ENCODE peak calls at places on chromosomes 11 and 22, in nine cellular contexts. Y is psoas muscle, T is adrenal gland, B is neural progenitor cell, G is prostate gland, K is left ventricle myocardium inferior, Z is lower lobe of right lung, O is PC-3, J is RWPE2. I is an unnamed sample.
A peak's percentile ranks its signal among the peaks of the same experiment; 100 is the strongest.

GRCh38 chr11:107562647-107563208 is 2.8 kb downstream of the ALKBH8 start:
- DNase-seq in Y (no peak), T (no peak), B (no peak), G (no peak), K (no peak), Z (no peak), O (peak; percentile 99), J (no peak), I (no peak)

GRCh38 chr11:125886997-125887372 is 483 bp upstream of the HYLS1 start:
- DNase-seq in Y (peak; percentile 72), T (peak; percentile 42), B (no peak), G (peak; percentile 24), K (peak; percentile 27), Z (peak; percentile 67), O (peak; percentile 63), J (no peak), I (peak; percentile 40)

GRCh38 chr11:111347723-111348115 is 31.4 kb downstream of the POU2AF1 start:
- DNase-seq in Y (no peak), T (no peak), B (no peak), G (no peak), K (no peak), Z (no peak), O (peak; percentile 15), J (no peak), I (no peak)

GRCh38 chr22:28922540-28923244 is 39.3 kb downstream of the ZNRF3 start:
- DNase-seq in Y (no peak), T (no peak), B (no peak), G (no peak), K (no peak), Z (no peak), O (no peak), J (no peak), I (no peak)

GRCh38 chr22:28905433-28905832 is 22.1 kb downstream of the ZNRF3 start:
- DNase-seq in Y (no peak), T (no peak), B (no peak), G (no peak), K (no peak), Z (no peak), O (no peak), J (no peak), I (no peak)

GRCh38 chr11:104402812-104403521 is 239.0 kb upstream of the PDGFD start:
- DNase-seq in Y (no peak), T (no peak), B (peak; percentile 59), G (no peak), K (no peak), Z (no peak), O (no peak), J (no peak), I (no peak)

GRCh38 chr11:45036010-45036409 is 85.3 kb upstream of the TP53I11 start:
- DNase-seq in Y (no peak), T (no peak), B (no peak), G (no peak), K (no peak), Z (no peak), O (no peak), J (no peak), I (no peak)

GRCh38 chr11:25981998-25982397 is 349.9 kb upstream of the ANO3 start:
- DNase-seq in Y (no peak), T (no peak), B (peak; percentile 65), G (no peak), K (no peak), Z (no peak), O (peak; percentile 68), J (no peak), I (no peak)

GRCh38 chr11:73229321-73230275 is 11.5 kb downstream of the P2RY2 start:
- DNase-seq in Y (peak; percentile 52), T (no peak), B (no peak), G (no peak), K (peak; percentile 52), Z (no peak), O (no peak), J (peak; percentile 33), I (peak; percentile 6)

GRCh38 chr11:12179019-12179418 is 68.6 kb downstream of the MICAL2 start:
- DNase-seq in Y (no peak), T (no peak), B (no peak), G (no peak), K (no peak), Z (peak; percentile 72), O (no peak), J (no peak), I (peak; percentile 57)

GRCh38 chr11:12180257-12181205 is 70.1 kb downstream of the MICAL2 start:
- DNase-seq in Y (no peak), T (no peak), B (no peak), G (no peak), K (no peak), Z (no peak), O (no peak), J (no peak), I (no peak)

GRCh38 chr11:12182650-12183511 is 72.5 kb downstream of the MICAL2 start:
- DNase-seq in Y (peak; percentile 52), T (no peak), B (no peak), G (no peak), K (peak; percentile 61), Z (no peak), O (peak; percentile 94), J (peak; percentile 94), I (peak; percentile 91)

GRCh38 chr11:12177739-12178338 is 67.4 kb downstream of the MICAL2 start:
- DNase-seq in Y (no peak), T (no peak), B (no peak), G (no peak), K (no peak), Z (no peak), O (no peak), J (no peak), I (no peak)

DNA sequence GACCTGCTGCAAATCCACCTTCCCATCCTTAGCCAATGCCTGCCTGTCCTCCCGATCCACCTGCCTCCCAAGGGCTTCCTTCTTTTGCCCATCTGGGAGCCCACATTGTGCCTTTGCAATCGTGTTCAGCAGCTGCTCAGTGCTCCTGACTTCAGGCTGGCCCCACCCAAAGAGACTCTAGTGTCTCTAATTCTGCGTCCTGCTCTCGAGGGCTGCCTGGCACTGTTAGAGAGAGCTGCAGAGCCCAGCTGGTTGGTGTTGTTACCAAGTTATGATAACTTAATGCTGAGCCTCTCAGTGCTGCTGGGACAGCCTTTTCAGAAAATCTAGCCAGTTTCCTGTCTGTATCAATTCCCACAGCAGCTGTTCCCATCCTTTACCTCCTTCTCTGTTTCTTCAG is 69.1 kb downstream of the MICAL2 start:
- DNase-seq in Y (no peak), T (no peak), B (no peak), G (no peak), K (no peak), Z (peak; percentile 55), O (no peak), J (no peak), I (peak; percentile 54)
- H3K4me1 ChIP-seq in Y (peaks cover 9% of the 10 kb centered on the region), T (no peaks in the 10 kb centered on the region), B (peaks cover 5% of the 10 kb centered on the region), G (no peaks in the 10 kb centered on the region), K (peaks cover 72% of the 10 kb centered on the region), Z (peaks cover 51% of the 10 kb centered on the region), O (peaks cover 75% of the 10 kb centered on the region), J (peaks cover 84% of the 10 kb centered on the region), I (peaks cover 40% of the 10 kb centered on the region)

GRCh38 chr22:30490399-30490798 is 15.1 kb downstream of the SEC14L4 start:
- DNase-seq in Y (no peak), T (no peak), B (peak; percentile 30), G (no peak), K (no peak), Z (peak; percentile 46), O (no peak), J (no peak), I (no peak)
- TF ChIP-seq CTCF in Y (no peak), T (no peak), B (peak; percentile 38), G (no peak), K (no peak), Z (no peak), O (no peak), J (peak; percentile 22), I (no peak)

DNA sequence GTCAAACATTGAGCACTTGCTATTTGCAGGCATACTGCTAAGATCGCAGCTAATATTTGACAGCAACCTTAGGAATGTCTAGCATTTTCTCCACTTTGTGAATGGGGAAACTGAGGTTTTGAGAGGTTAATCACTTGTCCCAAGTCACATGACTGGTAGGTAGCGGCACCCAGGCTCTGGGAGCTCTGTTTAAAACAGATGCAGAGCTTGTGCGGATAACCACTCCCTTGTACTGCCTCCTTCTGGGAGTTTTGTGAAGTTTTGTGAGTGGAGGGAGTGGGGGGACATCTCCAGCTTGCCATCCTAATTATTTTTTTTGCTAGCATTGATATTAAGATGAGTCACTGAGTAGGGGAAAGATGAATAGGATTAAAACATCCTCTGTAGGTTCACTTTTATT is 134.7 kb downstream of the GRIK4 start:
- DNase-seq in Y (no peak), T (no peak), B (no peak), G (no peak), K (no peak), Z (no peak), O (no peak), J (no peak), I (no peak)
- H3K27me3 ChIP-seq in Y (peaks cover 10% of the 10 kb centered on the region), T (no peaks in the 10 kb centered on the region), B (peaks cover 100% of the 10 kb centered on the region), G (no peaks in the 10 kb centered on the region), K (peaks cover 93% of the 10 kb centered on the region), Z (no peaks in the 10 kb centered on the region), O (peaks cover 97% of the 10 kb centered on the region), J (no peaks in the 10 kb centered on the region), I (no peaks in the 10 kb centered on the region)

GRCh38 chr11:124322356-124322755 is 2.4 kb upstream of the OR8D2 start:
- DNase-seq in Y (no peak), T (no peak), B (no peak), G (no peak), K (no peak), Z (no peak), O (no peak), J (no peak), I (no peak)

GRCh38 chr11:124331873-124332272 is 11.9 kb upstream of the OR8D2 start:
- DNase-seq in Y (no peak), T (no peak), B (no peak), G (no peak), K (no peak), Z (no peak), O (no peak), J (no peak), I (no peak)

GRCh38 chr11:124329787-124330478 is 9.9 kb upstream of the OR8D2 start:
- DNase-seq in Y (no peak), T (no peak), B (no peak), G (no peak), K (no peak), Z (no peak), O (peak; percentile 30), J (no peak), I (no peak)

DNA sequence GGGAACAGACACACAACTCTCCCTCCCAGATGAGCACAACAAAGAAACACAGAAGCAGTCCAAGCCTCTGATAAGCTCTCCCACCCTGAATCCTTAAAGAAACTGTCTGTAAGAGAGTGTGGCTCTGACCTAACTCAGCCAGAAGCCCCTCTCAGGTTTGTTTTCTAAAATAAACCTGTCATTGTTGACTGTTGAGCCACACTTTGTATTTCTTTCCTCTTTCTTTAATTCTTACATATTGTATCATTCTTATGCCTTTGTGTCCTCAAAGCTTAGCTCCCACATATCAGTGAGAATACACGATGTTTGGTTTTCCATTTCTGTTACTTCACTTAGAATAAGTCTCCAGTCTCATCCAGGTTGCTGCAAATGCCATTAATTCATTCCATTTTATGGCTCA is 7.8 kb upstream of the OR8D2 start:
- DNase-seq in Y (no peak), T (no peak), B (no peak), G (no peak), K (no peak), Z (no peak), O (no peak), J (no peak), I (no peak)
- H3K4me1 ChIP-seq in Y (no peaks in the 10 kb centered on the region), T (no peaks in the 10 kb centered on the region), B (no peaks in the 10 kb centered on the region), G (no peaks in the 10 kb centered on the region), K (no peaks in the 10 kb centered on the region), Z (no peaks in the 10 kb centered on the region), O (no peaks in the 10 kb centered on the region), J (no peaks in the 10 kb centered on the region), I (no peaks in the 10 kb centered on the region)

I was measured in thyroid gland.